ENCODE peak calls at places on chromosomes 5 and 9, in eight cellular contexts. Z is fibroblast of pulmonary artery, R is EL, T is HuH-7, E is ascending aorta, O is foreskin keratinocyte, D is cardiac septum, N is neuronal stem cell. B is an unnamed sample.

GRCh38 chr5:54547711-54548250 is 30.2 kb downstream of the SNX18 start:
- DNase-seq in Z (peak; percentile 95), R (peak; percentile 74), T (no peak), E (no peak), O (no peak), D (no peak), N (no peak), B (no peak)

GRCh38 chr5:81209386-81209785 is 23.7 kb upstream of the CKMT2 start:
- DNase-seq in Z (no peak), R (no peak), T (no peak), E (no peak), O (no peak), D (no peak), N (no peak), B (no peak)

GRCh38 chr9:134590240-134591081 is 51.1 kb upstream of the COL5A1 start:
- DNase-seq in Z (peak; percentile 69), R (peak; percentile 31), T (no peak), E (no peak), O (no peak), D (no peak), N (no peak), B (no peak)

GRCh38 chr5:178460598-178461425 is 129.4 kb downstream of the COL23A1 start:
- DNase-seq in Z (peak; percentile 8), R (peak; percentile 39), T (peak; percentile 80), E (peak; percentile 39), O (no peak), D (peak; percentile 94), N (peak; percentile 70), B (peak; percentile 83)

GRCh38 chr9:134955801-134956200 is 38.1 kb upstream of the FCN1 start:
- DNase-seq in Z (no peak), R (no peak), T (no peak), E (no peak), O (no peak), D (peak; percentile 38), N (no peak), B (no peak)

GRCh38 chr5:171520300-171521170 is 101.1 kb downstream of the FGF18 start:
- DNase-seq in Z (peak; percentile 13), R (peak; percentile 35), T (no peak), E (no peak), O (no peak), D (no peak), N (peak; percentile 42), B (no peak)

GRCh38 chr5:9338796-9339195 is 207.1 kb downstream of the SEMA5A start:
- DNase-seq in Z (no peak), R (no peak), T (no peak), E (no peak), O (no peak), D (no peak), N (no peak), B (no peak)

GRCh38 chr5:45737153-45737552 is 41.0 kb upstream of the HCN1 start:
- DNase-seq in Z (no peak), R (no peak), T (no peak), E (no peak), O (no peak), D (no peak), N (no peak), B (no peak)

GRCh38 chr5:133602829-133603380 is 9.4 kb downstream of the FSTL4 start:
- DNase-seq in Z (peak; percentile 7), R (no peak), T (no peak), E (no peak), O (no peak), D (no peak), N (no peak), B (no peak)

GRCh38 chr5:65825388-65826328 is 100.7 kb upstream of the ERBIN start:
- DNase-seq in Z (no peak), R (no peak), T (no peak), E (no peak), O (no peak), D (no peak), N (no peak), B (no peak)